ENCODE peak calls at places on chromosomes 12 and 14, in four cellular contexts. V, M, E and K are unnamed samples. For H3K9me3 and H3K27me3, the result is how much of the 10 kb centered on the place peaks cover.

GRCh38 chr12:68768431-68768934 is 22.5 kb downstream of the SLC35E3 start:
- DNase-seq in E (no peak), V (no peak), M (no peak), K (no peak)

GRCh38 chr12:5565933-5566632 is 134.2 kb downstream of the NTF3 start:
- DNase-seq in E (no peak), V (peak), M (peak), K (peak)

GRCh38 chr12:46839232-46839631 is 13.4 kb upstream of the SLC38A4 start:
- DNase-seq in M (no peak), V (no peak), E (no peak), K (no peak)

GRCh38 chr14:71229875-71230274 is 322.6 kb downstream of the PCNX1 start:
- DNase-seq in V (no peak), M (no peak), E (no peak), K (no peak)

GRCh38 chr14:22577334-22577908 is 11.6 kb downstream of the DAD1 start:
- DNase-seq in V (no peak), M (no peak), E (no peak), K (no peak)

GRCh38 chr14:22194669-22195068 is 394.4 kb downstream of the DAD1 start:
- DNase-seq in V (no peak), E (no peak), M (no peak), K (no peak)

GRCh38 chr12:110677982-110678381 is 10.9 kb downstream of the HVCN1 start:
- DNase-seq in V (no peak), E (no peak), M (no peak), K (no peak)

GRCh38 chr14:77151245-77151644 is 9.7 kb upstream of the ZDHHC22 start:
- DNase-seq in V (no peak), E (no peak), M (no peak), K (no peak)

GRCh38 chr12:106861984-106862894 is 87.8 kb downstream of the RIC8B start:
- DNase-seq in M (peak), V (peak), E (no peak), K (no peak)

GRCh38 chr12:106125351-106126085 is 13.2 kb downstream of the NUAK1 start:
- DNase-seq in E (no peak), V (no peak), M (no peak), K (no peak)

GRCh38 chr12:70549340-70550179 is 87.7 kb downstream of the PTPRB start:
- DNase-seq in V (no peak), M (no peak), E (no peak), K (no peak)

GRCh38 chr12:14770495-14771313 is 32.6 kb downstream of the WBP11 start:
- DNase-seq in M (peak), E (peak), V (peak), K (peak)

GRCh38 chr12:109752117-109753053 is 38.8 kb downstream of the FAM222A start:
- DNase-seq in V (no peak), M (no peak), E (no peak), K (no peak)

GRCh38 chr12:107200394-107200793 is 107.0 kb upstream of the CRY1 start:
- DNase-seq in E (no peak), M (peak), V (peak), K (peak)

GRCh38 chr12:88579572-88579940 is 715 bp downstream of the KITLG start:
- DNase-seq in V (no peak), E (peak), M (no peak), K (peak)

GRCh38 chr12:24945822-24946221 is 3.1 kb downstream of the BCAT1 start:
- DNase-seq in M (no peak), E (no peak), V (no peak), K (no peak)

GRCh38 chr12:41140117-41140516 is 48.0 kb upstream of the PDZRN4 start:
- DNase-seq in E (no peak), M (no peak), V (no peak), K (no peak)

GRCh38 chr12:59946635-59947034 is 350.8 kb downstream of the SLC16A7 start:
- DNase-seq in E (no peak), M (no peak), V (no peak), K (no peak)

GRCh38 chr14:100192250-100192671 is 32.8 kb upstream of the DEGS2 start:
- DNase-seq in V (no peak), M (no peak), E (peak), K (no peak)

GRCh38 chr14:58839233-58839632 is 201.5 kb downstream of the DACT1 start:
- DNase-seq in M (no peak), E (no peak), V (no peak), K (no peak)

GRCh38 chr14:77965919-77966435 is 166.1 kb downstream of the ADCK1 start:
- DNase-seq in E (no peak), M (peak), V (no peak), K (peak)

GRCh38 chr12:123931686-123932321 is 40.8 kb downstream of the CCDC92 start:
- DNase-seq in E (no peak), M (no peak), V (no peak), K (no peak)

GRCh38 chr14:55661029-55661428 is 81.0 kb downstream of the KTN1 start:
- DNase-seq in M (no peak), E (no peak), V (no peak), K (no peak)

GRCh38 chr12:127660961-127661360 is 606.0 kb upstream of the TMEM132C start:
- DNase-seq in M (no peak), V (no peak), E (no peak), K (no peak)

GRCh38 chr14:105439710-105440553 is 20.3 kb downstream of the MTA1 start:
- DNase-seq in V (no peak), E (no peak), M (no peak), K (peak)

GRCh38 chr14:60508707-60509437 is at the start of gene SIX6:
- DNase-seq in M (peak), E (no peak), V (no peak), K (peak)

GRCh38 chr12:460301-461230 is 827 bp downstream of the B4GALNT3 start:
- DNase-seq in E (peak), V (no peak), M (no peak), K (peak)

GRCh38 chr12:69556383-69556782 is 28.9 kb upstream of the CCT2 start:
- DNase-seq in E (no peak), M (no peak), V (no peak), K (peak)

GRCh38 chr14:73661872-73662271 is 17.1 kb downstream of the DNAL1 start:
- DNase-seq in V (peak), E (no peak), M (peak), K (no peak)

GRCh38 chr14:73666583-73666982 is 21.8 kb downstream of the DNAL1 start:
- DNase-seq in V (no peak), E (no peak), M (no peak), K (no peak)

GRCh38 chr14:73665130-73665529 is 20.3 kb downstream of the DNAL1 start:
- DNase-seq in E (no peak), M (no peak), V (no peak), K (no peak)

GRCh38 chr14:73662439-73663056 is 17.8 kb downstream of the DNAL1 start:
- DNase-seq in V (peak), E (peak), M (peak), K (peak)

DNA sequence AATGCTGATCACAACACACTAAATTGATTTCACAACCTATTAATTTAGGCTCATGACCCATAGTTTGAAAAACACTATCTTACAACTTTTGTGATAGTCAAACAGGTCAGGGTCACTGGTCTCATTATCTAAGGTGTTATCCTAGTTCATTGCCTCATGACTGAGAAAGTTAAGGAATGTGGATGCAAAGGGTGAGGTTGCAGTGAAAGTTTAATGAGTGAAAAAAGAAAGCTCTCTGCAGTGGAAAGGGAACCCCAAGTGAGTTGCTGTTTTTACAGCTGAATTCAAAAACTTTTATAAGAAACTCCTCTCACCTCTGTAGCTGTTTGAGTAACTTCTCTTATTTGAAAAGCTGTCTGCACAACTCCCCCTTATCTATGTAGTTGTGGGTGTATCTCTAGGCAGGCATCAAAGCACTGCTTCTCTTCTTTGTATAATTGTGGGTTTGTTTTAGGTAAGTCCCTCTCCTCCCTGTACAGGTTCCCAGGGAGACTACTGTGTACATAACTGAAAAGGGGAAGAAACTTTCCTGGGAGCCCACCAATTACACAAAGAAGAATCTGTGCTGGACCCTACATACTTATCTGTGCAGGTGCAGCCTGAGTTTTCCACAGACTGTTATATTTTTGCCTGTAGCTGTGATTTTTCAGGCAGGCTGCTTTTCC is 18.9 kb downstream of the DNAL1 start:
- DNase-seq in E (no peak), V (no peak), M (no peak), K (no peak)
- H3K4me3 ChIP-seq in E (no peak), V (no peak), M (no peak), K (no peak)

DNA sequence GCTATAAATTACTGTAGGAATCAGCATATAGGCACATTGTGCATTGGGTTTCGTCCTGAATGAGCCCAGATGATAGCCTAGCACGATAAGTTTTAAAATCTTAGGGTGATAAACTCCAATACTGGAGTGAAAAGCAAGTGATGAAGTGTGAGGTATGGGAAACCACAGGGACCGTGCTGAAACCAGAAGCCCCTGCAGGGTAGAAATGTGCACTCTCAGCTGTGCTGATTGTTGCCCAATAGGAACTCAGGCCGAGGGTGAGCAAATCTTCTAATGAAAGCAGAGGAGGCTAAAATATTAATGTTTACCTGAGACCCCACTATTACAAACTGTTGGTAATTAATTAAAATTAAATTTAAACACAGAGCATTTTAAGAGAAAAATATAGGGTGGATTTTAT is 1486.6 kb downstream of the AACS start:
- DNase-seq in V (no peak), M (no peak), E (no peak), K (no peak)
- H3K9me3 ChIP-seq in V (under half), M (under half), E (under half), K (under half)

GRCh38 chr12:118102609-118103008 is 1.2 kb downstream of the VSIG10 start:
- DNase-seq in V (no peak), M (no peak), E (no peak), K (no peak)

GRCh38 chr12:118102070-118102469 is 1.7 kb downstream of the VSIG10 start:
- DNase-seq in M (no peak), V (no peak), E (peak), K (peak)

GRCh38 chr12:118103231-118103600 is 595 bp downstream of the VSIG10 start:
- DNase-seq in V (no peak), E (peak), M (peak), K (no peak)

GRCh38 chr12:118101051-118101450 is 2.8 kb downstream of the VSIG10 start:
- DNase-seq in M (no peak), V (no peak), E (no peak), K (no peak)

DNA sequence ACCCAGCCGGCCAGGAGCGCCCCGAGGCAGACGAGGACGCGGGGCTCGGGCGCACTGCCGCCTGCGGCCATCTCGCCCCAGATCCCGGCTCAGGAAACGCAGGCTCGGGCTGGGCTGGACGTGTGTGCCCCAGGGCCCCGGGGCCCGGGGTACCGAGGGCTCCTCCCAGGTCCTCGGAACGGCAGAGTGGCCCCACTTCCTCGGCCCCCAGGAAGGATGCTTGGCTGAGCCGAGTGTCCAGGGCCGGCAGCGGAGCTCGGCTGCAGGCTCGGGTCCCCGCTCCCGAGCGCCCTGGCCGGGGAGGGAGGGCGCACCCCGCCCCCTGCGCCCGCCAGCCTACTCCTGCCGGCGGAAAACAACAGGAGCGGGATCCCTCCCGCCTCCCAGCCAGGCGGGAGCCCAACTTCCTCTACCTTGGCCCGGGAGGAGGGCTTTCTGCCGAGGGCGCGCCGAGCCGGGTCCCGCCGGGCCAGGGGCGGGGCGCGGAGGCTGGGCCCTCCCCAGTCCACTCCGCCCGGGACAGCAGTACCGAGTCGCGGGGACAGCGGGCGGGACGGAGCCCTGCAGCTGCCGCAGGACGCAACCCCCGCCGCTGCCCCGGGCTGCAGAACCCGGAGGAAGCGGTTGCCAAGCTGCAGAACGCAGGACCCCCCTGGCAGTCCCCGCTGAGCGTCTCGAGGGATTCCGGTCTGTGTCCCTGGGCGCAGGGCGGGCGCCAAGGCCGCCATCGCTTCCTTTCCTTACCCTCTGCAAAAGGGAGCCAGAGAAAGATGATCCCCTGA is at the start of gene VSIG10:
- DNase-seq in V (no peak), E (peak), M (peak), K (peak)
- H3K27me3 ChIP-seq in V (under half), E (under half), M (under half), K (under half)

GRCh38 chr14:45085004-45085403 is 1.1 kb downstream of the PRPF39 start:
- DNase-seq in M (peak), E (no peak), V (no peak), K (no peak)
- H3K4me3 ChIP-seq in M (peak), E (peak), V (peak), K (peak)

GRCh38 chr12:133215724-133216123 is 20.0 kb downstream of the ANHX start:
- DNase-seq in E (no peak), M (no peak), V (no peak), K (no peak)
- H3K9me3 ChIP-seq in E (under half), M (under half), V (half or more), K (under half)

GRCh38 chr12:101209319-101210302 is at the start of gene SLC5A8:
- DNase-seq in V (no peak), E (no peak), M (no peak), K (no peak)
- H3K27me3 ChIP-seq in V (under half), E (under half), M (under half), K (under half)

GRCh38 chr12:122001379-122002209 is 20.1 kb upstream of the BCL7A start:
- DNase-seq in V (no peak), M (no peak), E (no peak), K (no peak)

GRCh38 chr12:122003646-122004611 is 17.8 kb upstream of the BCL7A start:
- DNase-seq in V (no peak), M (peak), E (no peak), K (no peak)

GRCh38 chr12:122006186-122006926 is 15.3 kb upstream of the BCL7A start:
- DNase-seq in E (no peak), V (no peak), M (no peak), K (no peak)

GRCh38 chr12:122004633-122005071 is 17.0 kb upstream of the BCL7A start:
- DNase-seq in E (no peak), M (no peak), V (no peak), K (no peak)

DNA sequence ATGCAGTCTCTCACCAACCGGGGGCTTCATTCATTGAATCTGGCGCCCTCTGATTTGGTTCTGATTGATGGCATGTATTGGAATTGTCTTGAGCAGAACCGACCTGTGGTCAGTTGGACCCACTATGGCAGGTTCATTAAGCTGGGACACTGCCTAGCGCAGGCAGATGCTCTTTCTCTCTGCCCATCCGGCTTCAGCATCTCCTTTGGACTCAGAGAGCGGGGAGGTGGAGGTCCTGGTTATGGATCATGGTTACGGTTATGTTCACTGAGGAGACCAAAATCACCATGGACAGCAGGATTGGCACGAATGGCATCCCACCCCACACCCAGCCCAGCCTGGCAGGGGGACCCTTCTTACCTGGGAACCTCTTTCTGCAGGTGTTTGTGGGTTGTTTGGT is 16.4 kb upstream of the BCL7A start:
- DNase-seq in E (no peak), V (no peak), M (no peak), K (no peak)
- H3K4me3 ChIP-seq in E (no peak), V (no peak), M (no peak), K (no peak)

GRCh38 chr14:83842536-83842935 is 1687.4 kb upstream of the FLRT2 start:
- DNase-seq in M (no peak), E (no peak), V (no peak), K (no peak)

DNA sequence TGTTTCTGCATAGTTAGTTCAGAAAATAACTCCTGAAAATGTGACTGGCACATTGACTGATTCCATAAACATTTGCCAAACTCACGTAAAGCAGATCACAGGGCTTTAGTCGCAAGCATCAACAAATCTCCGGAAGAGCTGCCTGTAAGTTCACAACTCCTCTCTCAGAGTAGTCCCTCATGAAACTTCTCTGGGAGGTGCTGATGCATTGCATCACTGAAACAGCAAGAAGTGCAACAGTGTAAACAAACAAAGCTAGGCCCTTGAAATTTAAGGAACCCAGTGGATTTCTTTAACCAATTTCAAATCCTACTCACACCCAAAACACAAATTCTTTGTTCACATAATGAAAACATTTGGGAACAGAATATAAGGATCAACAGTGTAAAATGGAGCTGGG is 1691.7 kb upstream of the FLRT2 start:
- DNase-seq in E (no peak), V (no peak), M (no peak), K (no peak)
- H3K9me3 ChIP-seq in E (under half), V (under half), M (under half), K (under half)

GRCh38 chr12:98864363-98864762 is 219.3 kb downstream of the APAF1 start:
- DNase-seq in V (no peak), M (no peak), E (no peak), K (no peak)

GRCh38 chr12:98868076-98868475 is 223.0 kb downstream of the APAF1 start:
- DNase-seq in E (no peak), V (no peak), M (no peak), K (no peak)

GRCh38 chr12:98861232-98861631 is 216.1 kb downstream of the APAF1 start:
- DNase-seq in V (no peak), E (no peak), M (no peak), K (no peak)

GRCh38 chr12:98868538-98868937 is 223.4 kb downstream of the APAF1 start:
- DNase-seq in V (no peak), M (no peak), E (no peak), K (no peak)

DNA sequence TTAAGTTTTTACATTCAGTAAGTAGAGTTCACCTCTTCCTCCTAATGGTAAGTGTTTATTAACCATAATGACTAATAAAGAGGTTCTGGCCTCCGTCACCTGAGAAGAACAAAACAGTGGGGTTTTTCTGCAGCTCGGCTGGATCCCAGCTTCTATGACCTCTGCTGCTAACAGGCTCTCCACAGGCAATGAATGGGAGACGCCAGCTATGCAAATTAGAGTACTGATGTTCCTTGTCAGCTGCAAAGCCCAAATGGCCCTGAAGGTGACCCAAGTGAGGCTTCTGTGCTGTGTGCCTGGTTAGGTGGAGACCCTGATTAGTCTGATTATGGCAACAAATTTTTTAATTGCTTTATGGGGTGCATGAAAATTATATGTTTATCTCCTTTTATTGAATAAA is 218.1 kb downstream of the APAF1 start:
- DNase-seq in E (no peak), M (no peak), V (no peak), K (no peak)
- H3K27me3 ChIP-seq in E (under half), M (under half), V (under half), K (under half)